ENCODE peak calls at places on chromosomes 5 and 9, in ten cellular contexts. One of them, this sample, is unnamed. For H3K4me1, the result is how much of the 10 kb centered on the place peaks cover.

GRCh38 chr9:14314929-14315753 is 1.2 kb upstream of the NFIB start:
- DNase-seq in HepG2: peak
- DNase-seq in suprapubic skin: peak
- DNase-seq in ovary: peak
- DNase-seq in A549: peak
- DNase-seq in transverse colon: peak
- DNase-seq in K562: peak
- DNase-seq in tibial nerve: peak
- DNase-seq in stomach: peak
- DNase-seq in GM12878: no peak
- DNase-seq in this sample: peak

GRCh38 chr5:58105836-58106235 is 354.1 kb downstream of the PLK2 start:
- DNase-seq in HepG2: no peak
- DNase-seq in suprapubic skin: no peak
- DNase-seq in ovary: no peak
- DNase-seq in A549: no peak
- DNase-seq in transverse colon: no peak
- DNase-seq in K562: no peak
- DNase-seq in tibial nerve: no peak
- DNase-seq in stomach: no peak
- DNase-seq in GM12878: no peak
- DNase-seq in this sample: no peak

GRCh38 chr9:35687306-35687705 is 2.4 kb downstream of the TPM2 start:
- DNase-seq in HepG2: peak
- DNase-seq in suprapubic skin: no peak
- DNase-seq in ovary: no peak
- DNase-seq in A549: no peak
- DNase-seq in transverse colon: no peak
- DNase-seq in K562: no peak
- DNase-seq in tibial nerve: no peak
- DNase-seq in stomach: no peak
- DNase-seq in GM12878: no peak
- DNase-seq in this sample: no peak

GRCh38 chr9:38154501-38155421 is 85.7 kb upstream of the SHB start:
- DNase-seq in HepG2: no peak
- DNase-seq in suprapubic skin: no peak
- DNase-seq in ovary: no peak
- DNase-seq in A549: no peak
- DNase-seq in transverse colon: no peak
- DNase-seq in K562: no peak
- DNase-seq in tibial nerve: no peak
- DNase-seq in stomach: no peak
- DNase-seq in GM12878: no peak
- DNase-seq in this sample: no peak

GRCh38 chr5:111461261-111461671 is 51.1 kb downstream of the STARD4 start:
- DNase-seq in HepG2: no peak
- DNase-seq in suprapubic skin: no peak
- DNase-seq in ovary: no peak
- DNase-seq in A549: peak
- DNase-seq in transverse colon: no peak
- DNase-seq in K562: peak
- DNase-seq in tibial nerve: no peak
- DNase-seq in stomach: no peak
- DNase-seq in GM12878: no peak
- DNase-seq in this sample: no peak

GRCh38 chr9:73183917-73184861 is 32.5 kb downstream of the ANXA1 start:
- DNase-seq in HepG2: peak
- DNase-seq in suprapubic skin: no peak
- DNase-seq in ovary: no peak
- DNase-seq in A549: peak
- DNase-seq in transverse colon: no peak
- DNase-seq in K562: peak
- DNase-seq in tibial nerve: no peak
- DNase-seq in stomach: no peak
- DNase-seq in GM12878: no peak
- DNase-seq in this sample: no peak

GRCh38 chr9:138096192-138096845 is 218.7 kb downstream of the CACNA1B start:
- DNase-seq in HepG2: no peak
- DNase-seq in suprapubic skin: peak
- DNase-seq in ovary: peak
- DNase-seq in A549: no peak
- DNase-seq in transverse colon: no peak
- DNase-seq in K562: no peak
- DNase-seq in tibial nerve: no peak
- DNase-seq in stomach: peak
- DNase-seq in GM12878: no peak
- DNase-seq in this sample: peak

GRCh38 chr9:16869140-16869903 is 1.1 kb downstream of the BNC2 start:
- DNase-seq in HepG2: no peak
- DNase-seq in suprapubic skin: no peak
- DNase-seq in ovary: peak
- DNase-seq in A549: no peak
- DNase-seq in transverse colon: peak
- DNase-seq in K562: no peak
- DNase-seq in tibial nerve: peak
- DNase-seq in stomach: no peak
- DNase-seq in GM12878: no peak
- DNase-seq in this sample: no peak

GRCh38 chr5:51902512-51902911 is 519.3 kb downstream of the ISL1 start:
- DNase-seq in HepG2: no peak
- DNase-seq in suprapubic skin: no peak
- DNase-seq in ovary: no peak
- DNase-seq in A549: no peak
- DNase-seq in transverse colon: no peak
- DNase-seq in K562: no peak
- DNase-seq in tibial nerve: no peak
- DNase-seq in stomach: no peak
- DNase-seq in GM12878: no peak
- DNase-seq in this sample: no peak

GRCh38 chr9:126839301-126839700 is 21.1 kb upstream of the ZBTB34 start:
- DNase-seq in HepG2: no peak
- DNase-seq in suprapubic skin: no peak
- DNase-seq in ovary: no peak
- DNase-seq in A549: no peak
- DNase-seq in transverse colon: no peak
- DNase-seq in K562: no peak
- DNase-seq in tibial nerve: no peak
- DNase-seq in stomach: no peak
- DNase-seq in GM12878: no peak
- DNase-seq in this sample: no peak
- H3K4me1 ChIP-seq in HepG2: under half
- H3K4me1 ChIP-seq in suprapubic skin: under half
- H3K4me1 ChIP-seq in ovary: under half
- H3K4me1 ChIP-seq in A549: under half
- H3K4me1 ChIP-seq in transverse colon: under half
- H3K4me1 ChIP-seq in K562: under half
- H3K4me1 ChIP-seq in tibial nerve: under half
- H3K4me1 ChIP-seq in stomach: under half
- H3K4me1 ChIP-seq in GM12878: half or more
- H3K4me1 ChIP-seq in this sample: under half

GRCh38 chr5:75005561-75005960 is 46.8 kb downstream of the GCNT4 start:
- DNase-seq in HepG2: no peak
- DNase-seq in suprapubic skin: no peak
- DNase-seq in ovary: no peak
- DNase-seq in A549: no peak
- DNase-seq in transverse colon: no peak
- DNase-seq in K562: no peak
- DNase-seq in tibial nerve: no peak
- DNase-seq in stomach: no peak
- DNase-seq in GM12878: no peak
- DNase-seq in this sample: no peak

GRCh38 chr5:75006821-75007536 is 45.4 kb downstream of the GCNT4 start:
- DNase-seq in HepG2: no peak
- DNase-seq in suprapubic skin: no peak
- DNase-seq in ovary: no peak
- DNase-seq in A549: no peak
- DNase-seq in transverse colon: no peak
- DNase-seq in K562: no peak
- DNase-seq in tibial nerve: no peak
- DNase-seq in stomach: no peak
- DNase-seq in GM12878: no peak
- DNase-seq in this sample: no peak

GRCh38 chr5:75009559-75010230 is 42.7 kb downstream of the GCNT4 start:
- DNase-seq in HepG2: no peak
- DNase-seq in suprapubic skin: no peak
- DNase-seq in ovary: no peak
- DNase-seq in A549: no peak
- DNase-seq in transverse colon: no peak
- DNase-seq in K562: no peak
- DNase-seq in tibial nerve: no peak
- DNase-seq in stomach: no peak
- DNase-seq in GM12878: no peak
- DNase-seq in this sample: no peak

GRCh38 chr5:75010838-75011237 is 41.5 kb downstream of the GCNT4 start:
- DNase-seq in HepG2: peak
- DNase-seq in suprapubic skin: no peak
- DNase-seq in ovary: no peak
- DNase-seq in A549: no peak
- DNase-seq in transverse colon: no peak
- DNase-seq in K562: no peak
- DNase-seq in tibial nerve: no peak
- DNase-seq in stomach: no peak
- DNase-seq in GM12878: no peak
- DNase-seq in this sample: no peak

DNA sequence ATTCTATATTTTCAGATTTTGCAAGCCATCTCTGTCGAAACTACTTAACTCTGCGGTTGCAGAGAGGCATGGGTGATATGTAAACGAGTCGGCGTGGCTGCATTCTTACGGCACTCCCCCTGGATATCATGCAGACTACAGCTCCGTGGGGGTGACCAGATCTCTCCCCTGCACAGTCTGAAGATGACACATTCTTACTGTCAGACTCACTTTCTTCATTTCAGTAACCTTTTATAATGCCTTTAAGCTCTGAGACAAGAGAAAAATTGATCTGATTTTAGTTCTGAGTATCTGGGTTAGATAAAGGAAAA is 44.9 kb downstream of the GCNT4 start:
- DNase-seq in HepG2: no peak
- DNase-seq in suprapubic skin: no peak
- DNase-seq in ovary: no peak
- DNase-seq in A549: no peak
- DNase-seq in transverse colon: no peak
- DNase-seq in K562: no peak
- DNase-seq in tibial nerve: no peak
- DNase-seq in stomach: no peak
- DNase-seq in GM12878: no peak
- DNase-seq in this sample: no peak
- TF ChIP-seq EP300 in HepG2: no peak
- TF ChIP-seq EP300 in suprapubic skin: no peak
- TF ChIP-seq EP300 in ovary: no peak
- TF ChIP-seq EP300 in A549: no peak
- TF ChIP-seq EP300 in transverse colon: no peak
- TF ChIP-seq EP300 in K562: no peak
- TF ChIP-seq EP300 in tibial nerve: no peak
- TF ChIP-seq EP300 in stomach: no peak
- TF ChIP-seq EP300 in GM12878: no peak
- TF ChIP-seq EP300 in this sample: no peak

GRCh38 chr9:71764438-71764837 is 3.9 kb downstream of the CEMIP2 start:
- DNase-seq in HepG2: no peak
- DNase-seq in suprapubic skin: no peak
- DNase-seq in ovary: no peak
- DNase-seq in A549: no peak
- DNase-seq in transverse colon: no peak
- DNase-seq in K562: no peak
- DNase-seq in tibial nerve: no peak
- DNase-seq in stomach: no peak
- DNase-seq in GM12878: no peak
- DNase-seq in this sample: no peak
- H3K4me1 ChIP-seq in HepG2: half or more
- H3K4me1 ChIP-seq in suprapubic skin: half or more
- H3K4me1 ChIP-seq in ovary: under half
- H3K4me1 ChIP-seq in A549: half or more
- H3K4me1 ChIP-seq in transverse colon: half or more
- H3K4me1 ChIP-seq in K562: under half
- H3K4me1 ChIP-seq in tibial nerve: half or more
- H3K4me1 ChIP-seq in stomach: half or more
- H3K4me1 ChIP-seq in GM12878: under half
- H3K4me1 ChIP-seq in this sample: under half

GRCh38 chr5:74935752-74936091 is 69.5 kb upstream of the FAM169A start:
- DNase-seq in HepG2: no peak
- DNase-seq in suprapubic skin: no peak
- DNase-seq in ovary: no peak
- DNase-seq in A549: no peak
- DNase-seq in transverse colon: no peak
- DNase-seq in K562: no peak
- DNase-seq in tibial nerve: no peak
- DNase-seq in stomach: no peak
- DNase-seq in GM12878: no peak
- DNase-seq in this sample: no peak

GRCh38 chr5:74940782-74941363 is 74.7 kb upstream of the FAM169A start:
- DNase-seq in HepG2: no peak
- DNase-seq in suprapubic skin: no peak
- DNase-seq in ovary: no peak
- DNase-seq in A549: no peak
- DNase-seq in transverse colon: no peak
- DNase-seq in K562: no peak
- DNase-seq in tibial nerve: no peak
- DNase-seq in stomach: no peak
- DNase-seq in GM12878: no peak
- DNase-seq in this sample: no peak

GRCh38 chr5:74938250-74938649 is 72.1 kb upstream of the FAM169A start:
- DNase-seq in HepG2: no peak
- DNase-seq in suprapubic skin: no peak
- DNase-seq in ovary: no peak
- DNase-seq in A549: no peak
- DNase-seq in transverse colon: no peak
- DNase-seq in K562: no peak
- DNase-seq in tibial nerve: no peak
- DNase-seq in stomach: no peak
- DNase-seq in GM12878: no peak
- DNase-seq in this sample: no peak

GRCh38 chr5:74934949-74935751 is 69.0 kb upstream of the FAM169A start:
- DNase-seq in HepG2: peak
- DNase-seq in suprapubic skin: no peak
- DNase-seq in ovary: no peak
- DNase-seq in A549: no peak
- DNase-seq in transverse colon: no peak
- DNase-seq in K562: peak
- DNase-seq in tibial nerve: peak
- DNase-seq in stomach: no peak
- DNase-seq in GM12878: no peak
- DNase-seq in this sample: no peak
- TF ChIP-seq EP300 in HepG2: no peak
- TF ChIP-seq EP300 in suprapubic skin: no peak
- TF ChIP-seq EP300 in ovary: no peak
- TF ChIP-seq EP300 in A549: no peak
- TF ChIP-seq EP300 in transverse colon: no peak
- TF ChIP-seq EP300 in K562: no peak
- TF ChIP-seq EP300 in tibial nerve: no peak
- TF ChIP-seq EP300 in stomach: no peak
- TF ChIP-seq EP300 in GM12878: no peak
- TF ChIP-seq EP300 in this sample: no peak

GRCh38 chr9:87602933-87603643 is 105.4 kb downstream of the DAPK1 start:
- DNase-seq in HepG2: no peak
- DNase-seq in suprapubic skin: no peak
- DNase-seq in ovary: no peak
- DNase-seq in A549: no peak
- DNase-seq in transverse colon: no peak
- DNase-seq in K562: no peak
- DNase-seq in tibial nerve: no peak
- DNase-seq in stomach: no peak
- DNase-seq in GM12878: no peak
- DNase-seq in this sample: no peak
- H3K4me1 ChIP-seq in HepG2: under half
- H3K4me1 ChIP-seq in suprapubic skin: under half
- H3K4me1 ChIP-seq in ovary: under half
- H3K4me1 ChIP-seq in A549: half or more
- H3K4me1 ChIP-seq in transverse colon: under half
- H3K4me1 ChIP-seq in K562: under half
- H3K4me1 ChIP-seq in tibial nerve: under half
- H3K4me1 ChIP-seq in stomach: half or more
- H3K4me1 ChIP-seq in GM12878: under half
- H3K4me1 ChIP-seq in this sample: under half